ENCODE peak calls at places on chromosome 5, in ten cellular contexts. U is cardiac muscle cell; Q is epithelial cell of esophagus; K is neural progenitor cell; S is endothelial cell of umbilical vein; Z is progenitor cell of endocrine pancreas; B is spleen; J is K562; G is activated CD8-positive, alpha-beta T cell treated with anti-CD3 and anti-CD28 coated beads for 36 hours; X is HCT116. O is an unnamed sample.

GRCh38 chr5:55911784-55912653 is 60.9 kb downstream of the IL31RA start:
- DNase-seq in G (no peak), S (no peak), X (no peak), B (no peak), K (no peak), Q (no peak), U (no peak), Z (no peak), J (no peak), O (no peak)

GRCh38 chr5:132273631-132274030 is 16.1 kb downstream of the PDLIM4 start:
- DNase-seq in J (no peak), U (no peak), G (no peak), B (no peak), Q (no peak), S (no peak), X (no peak), Z (no peak), K (no peak), O (no peak)

GRCh38 chr5:125298258-125298657 is 551.8 kb upstream of the ZNF608 start:
- DNase-seq in Z (no peak), X (no peak), S (no peak), K (no peak), Q (peak), U (no peak), B (no peak), J (no peak), G (no peak), O (no peak)

GRCh38 chr5:42571626-42571960 is 148.4 kb downstream of the GHR start:
- DNase-seq in S (no peak), K (no peak), U (no peak), Q (no peak), G (no peak), J (no peak), X (no peak), B (no peak), Z (no peak), O (no peak)

GRCh38 chr5:157378509-157378908 is 81.5 kb upstream of the NIPAL4 start:
- DNase-seq in U (no peak), G (no peak), Q (no peak), Z (no peak), J (no peak), S (no peak), X (no peak), K (no peak), B (no peak), O (no peak)

GRCh38 chr5:72543365-72543764 is 36.2 kb upstream of the ZNF366 start:
- DNase-seq in S (no peak), Z (no peak), X (no peak), G (no peak), U (no peak), Q (peak), J (no peak), B (no peak), K (no peak), O (no peak)

GRCh38 chr5:131795879-131796792 is 681 bp downstream of the FNIP1 start:
- DNase-seq in S (peak), U (peak), G (peak), K (peak), Q (peak), X (no peak), Z (peak), J (no peak), B (peak), O (no peak)

GRCh38 chr5:10106806-10107205 is 142.9 kb downstream of the ATPSCKMT start:
- DNase-seq in J (no peak), G (no peak), Z (no peak), U (no peak), S (no peak), X (no peak), Q (peak), K (no peak), B (no peak), O (no peak)

GRCh38 chr5:39876146-39876545 is 451.4 kb upstream of the DAB2 start:
- DNase-seq in X (no peak), G (no peak), U (no peak), S (no peak), Z (no peak), B (no peak), K (no peak), J (no peak), Q (no peak), O (no peak)

GRCh38 chr5:68504306-68504705 is 288.8 kb downstream of the PIK3R1 start:
- DNase-seq in B (no peak), X (no peak), U (no peak), K (no peak), J (no peak), S (no peak), G (no peak), Q (no peak), Z (no peak), O (no peak)

GRCh38 chr5:134463991-134464760 is 52.5 kb upstream of the CDKN2AIPNL start:
- DNase-seq in X (no peak), B (peak), G (no peak), Q (peak), U (no peak), J (no peak), Z (no peak), K (no peak), S (no peak), O (no peak)

GRCh38 chr5:40829748-40830305 is 5.2 kb downstream of the RPL37 start:
- DNase-seq in U (no peak), Z (no peak), Q (no peak), K (no peak), B (no peak), X (no peak), J (no peak), S (no peak), G (no peak), O (no peak)

GRCh38 chr5:123089971-123090640 is 1.1 kb downstream of the PRDM6 start:
- DNase-seq in G (no peak), S (peak), U (peak), Z (no peak), B (no peak), Q (peak), K (peak), J (no peak), X (no peak), O (no peak)

GRCh38 chr5:59786271-59786805 is 107.2 kb downstream of the PDE4D start:
- DNase-seq in X (no peak), B (no peak), U (no peak), K (no peak), J (no peak), S (peak), Q (peak), Z (no peak), G (no peak), O (no peak)

GRCh38 chr5:65928341-65928752 is 2.0 kb downstream of the ERBIN start:
- DNase-seq in G (no peak), Q (peak), S (peak), J (no peak), U (no peak), K (no peak), X (no peak), B (no peak), Z (no peak), O (no peak)

GRCh38 chr5:178216779-178217178 is 12.4 kb downstream of the HNRNPAB start:
- DNase-seq in S (no peak), G (no peak), K (no peak), B (no peak), Q (no peak), J (no peak), X (no peak), Z (no peak), U (no peak), O (no peak)

GRCh38 chr5:54411176-54411575 is 44.3 kb upstream of the HSPB3 start:
- DNase-seq in G (no peak), X (no peak), Q (no peak), U (no peak), K (no peak), Z (no peak), B (no peak), S (no peak), J (no peak), O (no peak)

GRCh38 chr5:176778921-176779465 is 31.4 kb upstream of the UNC5A start:
- DNase-seq in Q (no peak), K (no peak), J (no peak), Z (no peak), S (no peak), U (no peak), G (no peak), X (no peak), B (peak), O (no peak)

GRCh38 chr5:68898961-68899471 is 194.8 kb upstream of the SLC30A5 start:
- DNase-seq in J (no peak), U (no peak), G (no peak), Z (no peak), K (peak), Q (peak), X (peak), S (no peak), B (no peak), O (no peak)

GRCh38 chr5:74415695-74416102 is 224.8 kb downstream of the ENC1 start:
- DNase-seq in S (peak), G (no peak), K (no peak), X (no peak), Q (no peak), Z (no peak), U (no peak), J (no peak), B (no peak), O (no peak)

GRCh38 chr5:73861313-73861978 is 235.4 kb downstream of the ARHGEF28 start:
- DNase-seq in Q (no peak), J (no peak), S (no peak), G (no peak), Z (no peak), B (no peak), U (no peak), K (no peak), X (no peak), O (no peak)

GRCh38 chr5:51104556-51104955 is 278.7 kb upstream of the ISL1 start:
- DNase-seq in U (peak), K (no peak), Z (no peak), X (no peak), G (no peak), Q (peak), J (no peak), B (no peak), S (no peak), O (no peak)

GRCh38 chr5:61280205-61280604 is 51.9 kb upstream of the ZSWIM6 start:
- DNase-seq in U (no peak), Z (no peak), Q (peak), G (peak), J (no peak), S (peak), X (peak), B (no peak), K (no peak), O (no peak)

GRCh38 chr5:166369817-166370216 is 1921.6 kb upstream of the WWC1 start:
- DNase-seq in Q (no peak), B (no peak), G (no peak), Z (no peak), S (no peak), U (no peak), J (no peak), X (no peak), K (peak), O (no peak)

GRCh38 chr5:120901199-120901598 is 437.1 kb downstream of the PRR16 start:
- DNase-seq in Z (no peak), J (no peak), S (no peak), K (no peak), G (no peak), Q (peak), U (no peak), B (no peak), X (no peak), O (no peak)

GRCh38 chr5:87116821-87117512 is 150.7 kb upstream of the RASA1 start:
- DNase-seq in G (peak), S (no peak), Q (peak), J (no peak), X (no peak), Z (no peak), K (no peak), B (no peak), U (no peak), O (no peak)

GRCh38 chr5:66513130-66513529 is 83.1 kb upstream of the MAST4 start:
- DNase-seq in J (no peak), U (no peak), X (no peak), B (no peak), K (no peak), Z (no peak), S (no peak), G (no peak), Q (no peak), O (no peak)

GRCh38 chr5:54663876-54664275 is 146.3 kb downstream of the SNX18 start:
- DNase-seq in U (no peak), Q (peak), K (no peak), G (no peak), J (no peak), B (no peak), X (no peak), S (no peak), Z (no peak), O (no peak)

GRCh38 chr5:72556351-72557146 is 49.3 kb upstream of the ZNF366 start:
- DNase-seq in B (peak), Z (peak), X (no peak), G (peak), J (no peak), S (peak), U (peak), K (peak), Q (peak), O (no peak)

GRCh38 chr5:157949520-157949919 is 90.6 kb upstream of the CLINT1 start:
- DNase-seq in Z (no peak), X (no peak), S (no peak), J (no peak), U (no peak), B (no peak), G (no peak), K (no peak), Q (no peak), O (no peak)

GRCh38 chr5:158056426-158056825 is 197.5 kb upstream of the CLINT1 start:
- DNase-seq in S (no peak), U (no peak), Q (peak), Z (no peak), B (no peak), J (no peak), X (no peak), K (no peak), G (no peak), O (no peak)

GRCh38 chr5:97000391-97000790 is 64.5 kb downstream of the LNPEP start:
- DNase-seq in U (no peak), B (no peak), Q (no peak), X (no peak), Z (no peak), J (no peak), K (no peak), G (no peak), S (no peak), O (no peak)

GRCh38 chr5:113099822-113100221 is 123.2 kb downstream of the DCP2 start:
- DNase-seq in K (no peak), G (no peak), Q (no peak), J (no peak), X (no peak), B (no peak), U (no peak), Z (no peak), S (no peak), O (no peak)

GRCh38 chr5:159453209-159453608 is 122.9 kb upstream of the IL12B start:
- DNase-seq in Z (no peak), S (no peak), J (no peak), U (no peak), B (no peak), X (no peak), G (no peak), Q (no peak), K (no peak), O (no peak)

GRCh38 chr5:179257190-179257741 is 88.0 kb downstream of the ADAMTS2 start:
- DNase-seq in B (peak), Q (no peak), X (no peak), Z (no peak), U (no peak), S (no peak), K (no peak), J (no peak), G (no peak), O (no peak)

GRCh38 chr5:150486402-150487198 is 21.3 kb upstream of the NDST1 start:
- DNase-seq in B (peak), J (peak), S (peak), K (peak), Z (peak), U (peak), Q (peak), G (peak), X (peak), O (peak)

GRCh38 chr5:151682240-151682639 is 4.5 kb downstream of the SPARC start:
- DNase-seq in B (no peak), S (no peak), U (no peak), X (no peak), G (no peak), K (no peak), J (no peak), Z (no peak), Q (no peak), O (no peak)

GRCh38 chr5:123778641-123779040 is 266.7 kb downstream of the CSNK1G3 start:
- DNase-seq in X (no peak), S (no peak), Q (no peak), K (no peak), U (no peak), J (no peak), G (no peak), Z (no peak), B (no peak), O (no peak)

DNA sequence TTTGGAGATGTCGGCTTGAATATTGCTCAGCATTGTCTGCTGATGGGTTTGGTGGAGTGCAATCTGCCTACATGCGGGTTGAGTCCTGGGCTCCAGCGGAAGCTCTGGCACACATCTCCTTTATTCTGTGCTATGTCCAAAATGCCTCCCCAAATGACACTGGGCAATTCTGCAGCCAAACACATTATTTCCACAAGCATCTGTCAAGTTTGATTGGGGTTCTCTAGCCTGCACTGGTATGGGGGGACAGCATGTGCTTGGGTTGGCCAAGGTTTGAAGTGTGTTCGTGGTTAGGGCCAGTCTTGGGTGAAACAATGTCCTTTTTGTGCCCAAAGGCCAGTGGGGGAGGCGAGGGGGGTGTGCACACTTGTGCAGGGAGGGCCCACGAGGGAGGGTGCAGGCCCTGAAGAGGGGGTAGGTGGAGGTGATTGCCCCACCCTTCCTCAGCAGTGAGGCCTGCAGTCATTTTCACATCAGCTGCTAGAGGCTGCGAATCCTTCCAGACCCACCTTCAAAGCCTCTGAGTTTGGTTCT is 6.3 kb upstream of the NEUROG1 start:
- DNase-seq in Z (no peak), X (no peak), G (no peak), Q (no peak), J (no peak), K (peak), S (no peak), U (no peak), B (no peak), O (no peak)
- TF ChIP-seq CTCF in Z (no peak), X (no peak), G (no peak), Q (no peak), J (no peak), K (no peak), S (no peak), U (no peak), B (no peak), O (no peak)

DNA sequence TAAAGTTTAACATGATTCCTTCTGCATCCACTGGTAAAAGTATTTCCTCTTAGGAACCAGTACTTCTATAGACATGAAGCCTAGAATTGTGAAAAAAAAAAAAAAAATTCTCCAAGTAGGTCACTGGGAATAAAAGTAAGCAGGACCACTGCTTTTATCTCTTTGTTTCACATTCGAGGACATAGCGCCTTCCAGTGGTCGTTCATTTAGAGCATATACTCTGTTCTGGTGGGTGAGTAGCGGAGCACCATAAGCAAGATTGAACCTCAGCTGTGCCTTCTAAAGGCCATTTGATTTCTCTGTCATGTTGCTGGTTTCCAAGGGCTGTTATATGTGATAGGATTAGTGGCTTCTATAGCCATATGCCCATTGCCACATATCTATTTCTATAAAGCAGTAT is 393.1 kb downstream of the TMEM232 start:
- DNase-seq in K (peak), B (no peak), Z (no peak), Q (peak), G (peak), S (no peak), X (peak), U (peak), J (no peak), O (no peak)
- TF ChIP-seq CTCF in K (peak), B (no peak), Z (peak), Q (no peak), G (peak), S (no peak), X (peak), U (no peak), J (no peak), O (no peak)

GRCh38 chr5:213803-214395 is 4.1 kb downstream of the CCDC127 start:
- DNase-seq in Z (no peak), J (no peak), K (no peak), Q (no peak), X (no peak), S (no peak), U (no peak), G (no peak), B (no peak), O (no peak)

GRCh38 chr5:219492-219891 is 1.4 kb downstream of the SDHA start:
- DNase-seq in Z (no peak), J (no peak), X (no peak), U (peak), B (no peak), K (peak), G (peak), S (peak), Q (peak), O (peak)

GRCh38 chr5:218457-219289 is 553 bp downstream of the SDHA start:
- DNase-seq in Q (peak), J (peak), Z (peak), U (peak), X (no peak), S (peak), K (peak), G (peak), B (peak), O (peak)

GRCh38 chr5:220008-220407 is 1.9 kb downstream of the SDHA start:
- DNase-seq in U (no peak), Q (no peak), S (peak), X (no peak), G (peak), J (no peak), K (no peak), Z (no peak), B (no peak), O (no peak)

DNA sequence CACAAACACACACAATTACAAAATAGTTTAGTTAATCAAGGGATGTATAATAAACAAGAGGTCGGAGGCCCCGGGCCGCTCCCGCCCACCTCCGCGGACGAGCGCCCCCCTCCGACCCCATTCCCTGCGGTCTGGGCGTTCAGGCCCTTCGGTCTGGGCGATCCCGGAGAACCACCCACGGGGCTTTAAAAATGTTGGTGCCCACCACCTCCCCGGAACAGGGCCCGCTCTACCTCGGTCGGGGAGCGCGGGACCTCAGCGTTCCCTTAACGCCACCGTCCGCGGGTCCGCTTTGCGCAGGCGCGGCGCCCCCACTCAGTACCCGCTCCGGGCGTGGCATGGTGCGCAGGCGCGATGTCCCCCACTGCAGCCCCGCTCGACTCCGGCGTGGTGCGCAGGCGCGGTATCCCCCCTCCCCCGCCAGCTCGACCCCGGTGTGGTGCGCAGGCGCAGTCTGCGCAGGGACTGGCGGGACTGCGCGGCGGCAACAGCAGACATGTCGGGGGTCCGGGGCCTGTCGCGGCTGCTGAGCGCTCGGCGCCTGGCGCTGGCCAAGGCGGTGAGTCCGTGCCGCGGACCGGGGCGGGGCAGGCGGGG is at the start of the genes CCDC127 and SDHA:
- DNase-seq in X (peak), G (peak), J (peak), Q (peak), Z (peak), S (peak), K (peak), B (peak), U (peak), O (peak)
- TF ChIP-seq CTCF in X (peak), G (no peak), J (peak), Q (peak), Z (peak), S (peak), K (peak), B (no peak), U (peak), O (peak)

GRCh38 chr5:137580030-137580429 is 80.9 kb upstream of the SPOCK1 start:
- DNase-seq in Z (no peak), Q (no peak), B (no peak), X (no peak), U (no peak), J (no peak), S (peak), G (no peak), K (peak), O (no peak)
- TF ChIP-seq CTCF in Z (peak), Q (peak), B (no peak), X (peak), U (peak), J (peak), S (peak), G (no peak), K (peak), O (no peak)